ENCODE peak calls at places on chromosomes 13 and 19, in five cellular contexts. C, Q, B, L and V are unnamed samples.

GRCh38 chr19:48696353-48697010 is 711 bp downstream of the FUT2 start:
- DNase-seq in L (no peak), B (no peak), Q (no peak), C (no peak), V (no peak)

GRCh38 chr13:32811297-32811800 is 204.9 kb upstream of the KL start:
- DNase-seq in B (no peak), C (peak; percentile 40), Q (no peak), L (no peak), V (no peak)

GRCh38 chr19:23541991-23542390 is 145.0 kb downstream of the ZNF675 start:
- DNase-seq in C (no peak), B (no peak), L (no peak), Q (no peak), V (no peak)

GRCh38 chr13:109840201-109840892 is 54.0 kb upstream of the IRS2 start:
- DNase-seq in Q (peak; percentile 56), C (no peak), L (no peak), B (no peak), V (no peak)

GRCh38 chr19:28793391-28794168 is 419.4 kb downstream of the UQCRFS1 start:
- DNase-seq in C (no peak), Q (no peak), L (no peak), B (no peak), V (no peak)

GRCh38 chr13:30895773-30896172 is 10.3 kb upstream of the MEDAG start:
- DNase-seq in L (no peak), B (no peak), Q (peak; percentile 92), C (no peak), V (no peak)

GRCh38 chr13:102132896-102133295 is 269.0 kb downstream of the FGF14 start:
- DNase-seq in Q (no peak), L (no peak), B (no peak), C (no peak), V (no peak)

GRCh38 chr19:55464039-55464668 is 397 bp downstream of the C19orf85 start:
- DNase-seq in C (no peak), B (no peak), Q (no peak), L (no peak), V (no peak)

GRCh38 chr13:21998279-21998678 is 327.4 kb downstream of the FGF9 start:
- DNase-seq in L (no peak), Q (no peak), C (no peak), B (no peak), V (no peak)

GRCh38 chr13:73200432-73200831 is 141.6 kb downstream of the KLF5 start:
- DNase-seq in B (no peak), C (no peak), L (no peak), Q (peak; percentile 49), V (peak; percentile 46)

GRCh38 chr13:114162533-114162922 is 16.5 kb upstream of the CFAP97D2 start:
- DNase-seq in L (no peak), Q (no peak), C (no peak), B (no peak), V (no peak)

GRCh38 chr19:41288898-41289505 is 21.0 kb upstream of the CCDC97 start:
- DNase-seq in C (no peak), B (no peak), L (no peak), Q (no peak), V (no peak)

GRCh38 chr19:11288349-11288748 is 7.6 kb upstream of the TSPAN16 start:
- DNase-seq in B (no peak), L (no peak), C (no peak), Q (peak; percentile 41), V (no peak)

GRCh38 chr13:80199585-80200292 is 141.2 kb downstream of the SPRY2 start:
- DNase-seq in B (no peak), C (no peak), L (no peak), Q (no peak), V (no peak)

GRCh38 chr19:37654525-37654832 is 786 bp downstream of the ZFP30 start:
- DNase-seq in L (no peak), B (no peak), Q (peak; percentile 26), C (no peak), V (peak; percentile 6)

GRCh38 chr13:101917833-101918755 is 465.6 kb downstream of the ITGBL1 start:
- DNase-seq in C (no peak), Q (no peak), B (no peak), L (no peak), V (no peak)

GRCh38 chr13:73248711-73249580 is 190.1 kb downstream of the KLF5 start:
- DNase-seq in L (no peak), C (no peak), B (no peak), Q (peak; percentile 63), V (no peak)

GRCh38 chr19:51084505-51084904 is 1.8 kb upstream of the KLK14 start:
- DNase-seq in Q (no peak), L (no peak), C (no peak), B (no peak), V (no peak)

GRCh38 chr13:89936256-89936655 is 1411.2 kb upstream of the MIR17HG start:
- DNase-seq in Q (no peak), B (no peak), C (no peak), L (no peak), V (no peak)

GRCh38 chr13:50132937-50133276 is 117.7 kb downstream of the KCNRG start:
- DNase-seq in L (no peak), C (no peak), Q (no peak), B (no peak), V (no peak)

GRCh38 chr19:38656171-38656981 is 8.9 kb downstream of the ACTN4 start:
- DNase-seq in Q (peak; percentile 63), C (no peak), L (peak; percentile 38), B (no peak), V (peak; percentile 50)

GRCh38 chr19:48842744-48843162 is 6.5 kb upstream of the HSD17B14 start:
- DNase-seq in B (peak; percentile 30), C (peak; percentile 40), Q (peak; percentile 48), L (peak; percentile 43), V (no peak)

GRCh38 chr19:35305181-35305580 is 13.2 kb downstream of the MAG start:
- DNase-seq in C (no peak), Q (no peak), B (no peak), L (no peak), V (no peak)

GRCh38 chr19:18443831-18444230 is 5.9 kb upstream of the ISYNA1 start:
- DNase-seq in Q (no peak), C (no peak), L (no peak), B (no peak), V (no peak)

GRCh38 chr19:17496337-17496997 is 15.0 kb upstream of the PGLS start:
- DNase-seq in C (peak; percentile 61), B (peak; percentile 77), Q (peak; percentile 52), L (peak; percentile 80), V (no peak)

GRCh38 chr19:30253581-30253996 is 118.6 kb upstream of the ZNF536 start:
- DNase-seq in L (no peak), C (no peak), B (no peak), Q (no peak), V (no peak)

GRCh38 chr19:29107831-29108230 is 105.1 kb downstream of the UQCRFS1 start:
- DNase-seq in Q (no peak), C (no peak), L (no peak), B (no peak), V (no peak)